ENCODE peak calls at places on chromosomes 1 and 21, in eight cellular contexts. One of them, this sample, is unnamed.

GRCh38 chr21:16194851-16195251 is 465.1 kb downstream of the USP25 start:
- DNase-seq in anterior cingulate cortex: no peak
- DNase-seq in T-helper 9 cell: no peak
- DNase-seq in GM13977: no peak
- DNase-seq in T-helper 1 cell: no peak
- DNase-seq in activated CD4-positive, alpha-beta T cell treated with anti-CD3 and anti-CD28 coated beads, Interleukin-2, amount 10 ng/mL, durations not matched to agents 7 days and 5 days: no peak
- DNase-seq in DMS153: no peak
- DNase-seq in posterior cingulate gyrus: no peak
- DNase-seq in this sample: no peak

GRCh38 chr1:26799479-26800133 is 11.9 kb downstream of the PIGV start:
- DNase-seq in GM13977: no peak
- DNase-seq in posterior cingulate gyrus: peak
- DNase-seq in anterior cingulate cortex: peak
- DNase-seq in T-helper 1 cell: no peak
- DNase-seq in DMS153: no peak
- DNase-seq in activated CD4-positive, alpha-beta T cell treated with anti-CD3 and anti-CD28 coated beads, Interleukin-2, amount 10 ng/mL, durations not matched to agents 7 days and 5 days: no peak
- DNase-seq in T-helper 9 cell: no peak
- DNase-seq in this sample: peak

GRCh38 chr1:162166934-162167615 is 97.6 kb downstream of the NOS1AP start:
- DNase-seq in T-helper 1 cell: no peak
- DNase-seq in GM13977: no peak
- DNase-seq in T-helper 9 cell: no peak
- DNase-seq in DMS153: peak
- DNase-seq in anterior cingulate cortex: no peak
- DNase-seq in posterior cingulate gyrus: no peak
- DNase-seq in activated CD4-positive, alpha-beta T cell treated with anti-CD3 and anti-CD28 coated beads, Interleukin-2, amount 10 ng/mL, durations not matched to agents 7 days and 5 days: no peak
- DNase-seq in this sample: no peak

GRCh38 chr1:185917646-185918045 is 183.5 kb downstream of the HMCN1 start:
- DNase-seq in DMS153: no peak
- DNase-seq in GM13977: no peak
- DNase-seq in T-helper 1 cell: no peak
- DNase-seq in activated CD4-positive, alpha-beta T cell treated with anti-CD3 and anti-CD28 coated beads, Interleukin-2, amount 10 ng/mL, durations not matched to agents 7 days and 5 days: no peak
- DNase-seq in posterior cingulate gyrus: no peak
- DNase-seq in T-helper 9 cell: no peak
- DNase-seq in anterior cingulate cortex: no peak
- DNase-seq in this sample: no peak

GRCh38 chr1:202938287-202938925 is 11.4 kb upstream of the KLHL12 start:
- DNase-seq in DMS153: no peak
- DNase-seq in T-helper 9 cell: no peak
- DNase-seq in GM13977: no peak
- DNase-seq in posterior cingulate gyrus: no peak
- DNase-seq in T-helper 1 cell: no peak
- DNase-seq in anterior cingulate cortex: no peak
- DNase-seq in activated CD4-positive, alpha-beta T cell treated with anti-CD3 and anti-CD28 coated beads, Interleukin-2, amount 10 ng/mL, durations not matched to agents 7 days and 5 days: no peak
- DNase-seq in this sample: no peak

GRCh38 chr21:31181089-31181757 is 142.9 kb upstream of the KRTAP19-8 start:
- DNase-seq in GM13977: no peak
- DNase-seq in DMS153: no peak
- DNase-seq in T-helper 9 cell: peak
- DNase-seq in posterior cingulate gyrus: no peak
- DNase-seq in T-helper 1 cell: peak
- DNase-seq in activated CD4-positive, alpha-beta T cell treated with anti-CD3 and anti-CD28 coated beads, Interleukin-2, amount 10 ng/mL, durations not matched to agents 7 days and 5 days: peak
- DNase-seq in anterior cingulate cortex: no peak
- DNase-seq in this sample: no peak

GRCh38 chr1:194723067-194723466 is 1536.7 kb upstream of the B3GALT2 start:
- DNase-seq in T-helper 9 cell: no peak
- DNase-seq in activated CD4-positive, alpha-beta T cell treated with anti-CD3 and anti-CD28 coated beads, Interleukin-2, amount 10 ng/mL, durations not matched to agents 7 days and 5 days: no peak
- DNase-seq in GM13977: no peak
- DNase-seq in DMS153: no peak
- DNase-seq in anterior cingulate cortex: no peak
- DNase-seq in posterior cingulate gyrus: no peak
- DNase-seq in T-helper 1 cell: no peak
- DNase-seq in this sample: no peak

GRCh38 chr1:246947255-246947654 is 15.5 kb upstream of the AHCTF1 start:
- DNase-seq in GM13977: no peak
- DNase-seq in T-helper 1 cell: no peak
- DNase-seq in posterior cingulate gyrus: no peak
- DNase-seq in T-helper 9 cell: no peak
- DNase-seq in DMS153: no peak
- DNase-seq in activated CD4-positive, alpha-beta T cell treated with anti-CD3 and anti-CD28 coated beads, Interleukin-2, amount 10 ng/mL, durations not matched to agents 7 days and 5 days: no peak
- DNase-seq in anterior cingulate cortex: peak
- DNase-seq in this sample: no peak

GRCh38 chr1:40625476-40626382 is 39.8 kb downstream of the RIMS3 start:
- DNase-seq in posterior cingulate gyrus: no peak
- DNase-seq in T-helper 9 cell: no peak
- DNase-seq in T-helper 1 cell: no peak
- DNase-seq in activated CD4-positive, alpha-beta T cell treated with anti-CD3 and anti-CD28 coated beads, Interleukin-2, amount 10 ng/mL, durations not matched to agents 7 days and 5 days: peak
- DNase-seq in anterior cingulate cortex: no peak
- DNase-seq in GM13977: no peak
- DNase-seq in DMS153: no peak
- DNase-seq in this sample: peak

GRCh38 chr21:36059823-36060158 is 535 bp downstream of the SETD4 start:
- DNase-seq in T-helper 9 cell: no peak
- DNase-seq in T-helper 1 cell: no peak
- DNase-seq in GM13977: no peak
- DNase-seq in DMS153: no peak
- DNase-seq in anterior cingulate cortex: no peak
- DNase-seq in activated CD4-positive, alpha-beta T cell treated with anti-CD3 and anti-CD28 coated beads, Interleukin-2, amount 10 ng/mL, durations not matched to agents 7 days and 5 days: no peak
- DNase-seq in posterior cingulate gyrus: no peak
- DNase-seq in this sample: peak

GRCh38 chr1:7586031-7586941 is 184.8 kb upstream of the VAMP3 start:
- DNase-seq in anterior cingulate cortex: no peak
- DNase-seq in T-helper 1 cell: no peak
- DNase-seq in GM13977: no peak
- DNase-seq in T-helper 9 cell: no peak
- DNase-seq in activated CD4-positive, alpha-beta T cell treated with anti-CD3 and anti-CD28 coated beads, Interleukin-2, amount 10 ng/mL, durations not matched to agents 7 days and 5 days: no peak
- DNase-seq in DMS153: no peak
- DNase-seq in posterior cingulate gyrus: no peak
- DNase-seq in this sample: no peak

GRCh38 chr1:230425252-230426061 is 675 bp downstream of the PGBD5 start:
- DNase-seq in GM13977: peak
- DNase-seq in T-helper 1 cell: no peak
- DNase-seq in DMS153: no peak
- DNase-seq in anterior cingulate cortex: no peak
- DNase-seq in activated CD4-positive, alpha-beta T cell treated with anti-CD3 and anti-CD28 coated beads, Interleukin-2, amount 10 ng/mL, durations not matched to agents 7 days and 5 days: no peak
- DNase-seq in T-helper 9 cell: no peak
- DNase-seq in posterior cingulate gyrus: no peak
- DNase-seq in this sample: no peak

GRCh38 chr1:166822385-166822784 is 16.9 kb upstream of the POGK start:
- DNase-seq in anterior cingulate cortex: no peak
- DNase-seq in activated CD4-positive, alpha-beta T cell treated with anti-CD3 and anti-CD28 coated beads, Interleukin-2, amount 10 ng/mL, durations not matched to agents 7 days and 5 days: no peak
- DNase-seq in T-helper 9 cell: no peak
- DNase-seq in DMS153: no peak
- DNase-seq in posterior cingulate gyrus: no peak
- DNase-seq in T-helper 1 cell: no peak
- DNase-seq in GM13977: no peak
- DNase-seq in this sample: no peak

GRCh38 chr1:21764615-21765423 is 18.1 kb downstream of the USP48 start:
- DNase-seq in T-helper 1 cell: no peak
- DNase-seq in anterior cingulate cortex: no peak
- DNase-seq in GM13977: no peak
- DNase-seq in DMS153: no peak
- DNase-seq in T-helper 9 cell: no peak
- DNase-seq in activated CD4-positive, alpha-beta T cell treated with anti-CD3 and anti-CD28 coated beads, Interleukin-2, amount 10 ng/mL, durations not matched to agents 7 days and 5 days: no peak
- DNase-seq in posterior cingulate gyrus: no peak
- DNase-seq in this sample: peak

This sample was measured in H54.